ENCODE peak calls at places on chromosomes 12 and 14, in four cellular contexts. T, L, I and Z are unnamed samples.

GRCh38 chr12:6323340-6323994 is 13.0 kb downstream of the PLEKHG6 start:
- DNase-seq in I (peak), T (peak), L (peak), Z (peak)

GRCh38 chr12:112944028-112944690 is 5.9 kb downstream of the OAS3 start:
- DNase-seq in L (no peak), T (no peak), I (no peak), Z (no peak)

GRCh38 chr12:96401061-96401871 is 1.0 kb upstream of the CDK17 start:
- DNase-seq in L (peak), T (no peak), I (peak), Z (no peak)

GRCh38 chr14:76923422-76924362 is 97.5 kb downstream of the LRRC74A start:
- DNase-seq in I (no peak), T (no peak), L (no peak), Z (no peak)

GRCh38 chr12:88142610-88142991 is 494 bp downstream of the TMTC3 start:
- DNase-seq in I (no peak), T (peak), L (no peak), Z (no peak)

GRCh38 chr12:21607701-21608100 is 3.1 kb upstream of the GYS2 start:
- DNase-seq in I (peak), L (peak), T (no peak), Z (no peak)

GRCh38 chr14:58078068-58078467 is 73.9 kb downstream of the ARMH4 start:
- DNase-seq in T (no peak), L (peak), I (peak), Z (no peak)

GRCh38 chr12:71641390-71641789 is 22.3 kb downstream of the ZFC3H1 start:
- DNase-seq in L (no peak), I (no peak), T (no peak), Z (no peak)

GRCh38 chr12:120783197-120783596 is 57.6 kb downstream of the ACADS start:
- DNase-seq in T (no peak), I (peak), L (peak), Z (no peak)

GRCh38 chr14:93686313-93686712 is 102.0 kb downstream of the PRIMA1 start:
- DNase-seq in I (no peak), L (no peak), T (no peak), Z (no peak)

GRCh38 chr12:130729344-130729743 is 13.2 kb upstream of the RIMBP2 start:
- DNase-seq in I (no peak), T (no peak), L (no peak), Z (no peak)

GRCh38 chr14:96256420-96256819 is 410 bp downstream of the BDKRB1 start:
- DNase-seq in T (no peak), L (peak), I (no peak), Z (no peak)

GRCh38 chr12:101969-102878 is 35.7 kb downstream of the IQSEC3 start:
- DNase-seq in T (no peak), L (no peak), I (no peak), Z (no peak)

GRCh38 chr12:122452701-122453285 is 30.3 kb upstream of the CLIP1 start:
- DNase-seq in I (no peak), L (no peak), T (no peak), Z (no peak)

GRCh38 chr12:27272375-27273028 is 28.4 kb downstream of the STK38L start:
- DNase-seq in I (no peak), L (no peak), T (no peak), Z (no peak)

GRCh38 chr14:101110729-101111619 is 207.5 kb upstream of the RTL1 start:
- DNase-seq in L (no peak), I (no peak), T (peak), Z (no peak)

GRCh38 chr12:10554228-10554970 is 48.7 kb downstream of the EIF2S3B start:
- DNase-seq in T (no peak), I (no peak), L (no peak), Z (no peak)

GRCh38 chr12:34601689-34602088 is 579.4 kb downstream of the ALG10 start:
- DNase-seq in I (no peak), L (no peak), T (no peak), Z (no peak)

GRCh38 chr12:26297386-26298070 is 102.2 kb downstream of the SSPN start:
- DNase-seq in L (no peak), I (no peak), T (no peak), Z (no peak)

GRCh38 chr14:93901813-93902212 is 25.3 kb upstream of the FAM181A start:
- DNase-seq in T (no peak), L (no peak), I (no peak), Z (no peak)

GRCh38 chr12:33296529-33296928 is 143.1 kb downstream of the SYT10 start:
- DNase-seq in T (no peak), I (no peak), L (no peak), Z (no peak)

GRCh38 chr14:101970830-101971400 is 6.5 kb downstream of the DYNC1H1 start:
- DNase-seq in L (no peak), I (no peak), T (no peak), Z (no peak)

GRCh38 chr14:60686865-60687264 is 37.3 kb downstream of the SIX4 start:
- DNase-seq in T (no peak), I (no peak), L (no peak), Z (no peak)

GRCh38 chr14:44896275-44897040 is 65.3 kb downstream of the KLHL28 start:
- DNase-seq in L (no peak), T (no peak), I (no peak), Z (no peak)

GRCh38 chr12:84986586-84986985 is 49.5 kb downstream of the TSPAN19 start:
- DNase-seq in I (no peak), T (no peak), L (no peak), Z (no peak)

GRCh38 chr12:109718390-109718789 is 4.8 kb downstream of the FAM222A start:
- DNase-seq in I (no peak), T (no peak), L (no peak), Z (no peak)

GRCh38 chr14:38243696-38244250 is 12.1 kb downstream of the CLEC14A start:
- DNase-seq in I (no peak), T (no peak), L (no peak), Z (no peak)

GRCh38 chr14:37559386-37559785 is 35.7 kb downstream of the FOXA1 start:
- DNase-seq in T (no peak), I (no peak), L (no peak), Z (no peak)

GRCh38 chr12:112418596-112419268 is at the start of gene PTPN11:
- DNase-seq in T (peak), L (peak), I (no peak), Z (no peak)

GRCh38 chr12:67991158-67991557 is 1.9 kb downstream of the IFNG-AS1 start:
- DNase-seq in I (no peak), T (no peak), L (no peak), Z (no peak)

GRCh38 chr12:28500373-28501024 is 310.2 kb downstream of the CCDC91 start:
- DNase-seq in T (no peak), I (no peak), L (peak), Z (no peak)

GRCh38 chr12:51150777-51151176 is 22.2 kb downstream of the TFCP2 start:
- DNase-seq in I (no peak), T (no peak), L (no peak), Z (no peak)

GRCh38 chr12:94618995-94619695 is 31.2 kb downstream of the TMCC3 start:
- DNase-seq in I (peak), T (no peak), L (peak), Z (no peak)